ENCODE peak calls at places on chromosomes 12 and 14, in eight cellular contexts. One of them, this sample, is unnamed. For H3K9me3 and H3K27me3, the result is how much of the 10 kb centered on the place peaks cover.

GRCh38 chr14:104223810-104224515 is 85.6 kb downstream of the KIF26A start:
- DNase-seq in hepatocyte: peak
- DNase-seq in lung: no peak
- DNase-seq in K562: no peak
- DNase-seq in psoas muscle: no peak
- DNase-seq in colonic mucosa: no peak
- DNase-seq in stomach: no peak
- DNase-seq in tibial nerve: no peak
- DNase-seq in this sample: no peak

GRCh38 chr14:73728106-73729014 is 14.2 kb upstream of the PNMA1 start:
- DNase-seq in hepatocyte: peak
- DNase-seq in lung: peak
- DNase-seq in K562: peak
- DNase-seq in psoas muscle: peak
- DNase-seq in colonic mucosa: peak
- DNase-seq in stomach: peak
- DNase-seq in tibial nerve: peak
- DNase-seq in this sample: peak

GRCh38 chr12:2112401-2112800 is 59.6 kb downstream of the CACNA1C start:
- DNase-seq in hepatocyte: no peak
- DNase-seq in lung: no peak
- DNase-seq in K562: no peak
- DNase-seq in psoas muscle: no peak
- DNase-seq in colonic mucosa: peak
- DNase-seq in stomach: no peak
- DNase-seq in tibial nerve: no peak
- DNase-seq in this sample: no peak

GRCh38 chr14:50835280-50835679 is 4.3 kb upstream of the NIN start:
- DNase-seq in hepatocyte: no peak
- DNase-seq in lung: no peak
- DNase-seq in K562: no peak
- DNase-seq in psoas muscle: no peak
- DNase-seq in colonic mucosa: no peak
- DNase-seq in stomach: no peak
- DNase-seq in tibial nerve: no peak
- DNase-seq in this sample: no peak

GRCh38 chr14:23403139-23403438 is 5.0 kb downstream of the MYH6 start:
- DNase-seq in hepatocyte: no peak
- DNase-seq in lung: no peak
- DNase-seq in K562: no peak
- DNase-seq in psoas muscle: no peak
- DNase-seq in colonic mucosa: no peak
- DNase-seq in stomach: no peak
- DNase-seq in tibial nerve: no peak
- DNase-seq in this sample: no peak

GRCh38 chr14:72904840-72905561 is 11.1 kb upstream of the DPF3 start:
- DNase-seq in hepatocyte: peak
- DNase-seq in lung: peak
- DNase-seq in K562: peak
- DNase-seq in psoas muscle: peak
- DNase-seq in colonic mucosa: peak
- DNase-seq in stomach: peak
- DNase-seq in tibial nerve: peak
- DNase-seq in this sample: peak

GRCh38 chr14:97095269-97095668 is 298.1 kb downstream of the VRK1 start:
- DNase-seq in hepatocyte: no peak
- DNase-seq in lung: no peak
- DNase-seq in K562: no peak
- DNase-seq in psoas muscle: no peak
- DNase-seq in colonic mucosa: no peak
- DNase-seq in stomach: no peak
- DNase-seq in tibial nerve: no peak
- DNase-seq in this sample: no peak

GRCh38 chr12:26628234-26628633 is 204.8 kb downstream of the ITPR2 start:
- DNase-seq in hepatocyte: no peak
- DNase-seq in lung: no peak
- DNase-seq in K562: no peak
- DNase-seq in psoas muscle: no peak
- DNase-seq in colonic mucosa: no peak
- DNase-seq in stomach: no peak
- DNase-seq in tibial nerve: no peak
- DNase-seq in this sample: no peak

GRCh38 chr14:36570065-36570464 is 12.3 kb downstream of the NKX2-8 start:
- DNase-seq in hepatocyte: no peak
- DNase-seq in lung: no peak
- DNase-seq in K562: no peak
- DNase-seq in psoas muscle: no peak
- DNase-seq in colonic mucosa: no peak
- DNase-seq in stomach: no peak
- DNase-seq in tibial nerve: no peak
- DNase-seq in this sample: no peak

GRCh38 chr12:104632724-104633181 is 176.0 kb downstream of the CHST11 start:
- DNase-seq in hepatocyte: no peak
- DNase-seq in lung: no peak
- DNase-seq in K562: no peak
- DNase-seq in psoas muscle: no peak
- DNase-seq in colonic mucosa: no peak
- DNase-seq in stomach: no peak
- DNase-seq in tibial nerve: no peak
- DNase-seq in this sample: no peak

GRCh38 chr12:19234171-19234704 is 104.7 kb downstream of the PLEKHA5 start:
- DNase-seq in hepatocyte: no peak
- DNase-seq in lung: no peak
- DNase-seq in K562: no peak
- DNase-seq in psoas muscle: no peak
- DNase-seq in colonic mucosa: no peak
- DNase-seq in stomach: no peak
- DNase-seq in tibial nerve: no peak
- DNase-seq in this sample: no peak

GRCh38 chr12:112386726-112387125 is 4.5 kb upstream of the HECTD4 start:
- DNase-seq in hepatocyte: peak
- DNase-seq in lung: no peak
- DNase-seq in K562: peak
- DNase-seq in psoas muscle: no peak
- DNase-seq in colonic mucosa: no peak
- DNase-seq in stomach: no peak
- DNase-seq in tibial nerve: no peak
- DNase-seq in this sample: no peak

GRCh38 chr14:33811731-33812130 is 139.1 kb downstream of the EGLN3 start:
- DNase-seq in hepatocyte: no peak
- DNase-seq in lung: no peak
- DNase-seq in K562: peak
- DNase-seq in psoas muscle: no peak
- DNase-seq in colonic mucosa: no peak
- DNase-seq in stomach: no peak
- DNase-seq in tibial nerve: no peak
- DNase-seq in this sample: no peak

GRCh38 chr12:101230547-101230946 is 20.5 kb upstream of the SLC5A8 start:
- DNase-seq in hepatocyte: no peak
- DNase-seq in lung: no peak
- DNase-seq in K562: no peak
- DNase-seq in psoas muscle: no peak
- DNase-seq in colonic mucosa: no peak
- DNase-seq in stomach: no peak
- DNase-seq in tibial nerve: no peak
- DNase-seq in this sample: no peak

GRCh38 chr12:79251356-79251755 is 386.8 kb downstream of the SYT1 start:
- DNase-seq in hepatocyte: no peak
- DNase-seq in lung: no peak
- DNase-seq in K562: no peak
- DNase-seq in psoas muscle: no peak
- DNase-seq in colonic mucosa: no peak
- DNase-seq in stomach: no peak
- DNase-seq in tibial nerve: no peak
- DNase-seq in this sample: no peak

GRCh38 chr12:49750027-49750977 is 8.9 kb downstream of the TMBIM6 start:
- DNase-seq in hepatocyte: peak
- DNase-seq in lung: no peak
- DNase-seq in K562: no peak
- DNase-seq in psoas muscle: no peak
- DNase-seq in colonic mucosa: no peak
- DNase-seq in stomach: no peak
- DNase-seq in tibial nerve: no peak
- DNase-seq in this sample: no peak

GRCh38 chr12:51531284-51531981 is 59.6 kb upstream of the SCN8A start:
- DNase-seq in hepatocyte: no peak
- DNase-seq in lung: no peak
- DNase-seq in K562: no peak
- DNase-seq in psoas muscle: no peak
- DNase-seq in colonic mucosa: no peak
- DNase-seq in stomach: no peak
- DNase-seq in tibial nerve: no peak
- DNase-seq in this sample: no peak

GRCh38 chr12:69024413-69024812 is 91.4 kb upstream of the CPM start:
- DNase-seq in hepatocyte: peak
- DNase-seq in lung: peak
- DNase-seq in K562: no peak
- DNase-seq in psoas muscle: no peak
- DNase-seq in colonic mucosa: peak
- DNase-seq in stomach: peak
- DNase-seq in tibial nerve: no peak
- DNase-seq in this sample: no peak

GRCh38 chr12:118311666-118312065 is 61.0 kb downstream of the TAOK3 start:
- DNase-seq in hepatocyte: no peak
- DNase-seq in lung: no peak
- DNase-seq in K562: no peak
- DNase-seq in psoas muscle: no peak
- DNase-seq in colonic mucosa: no peak
- DNase-seq in stomach: no peak
- DNase-seq in tibial nerve: no peak
- DNase-seq in this sample: no peak

GRCh38 chr14:85532981-85533820 is 3.3 kb downstream of the FLRT2 start:
- DNase-seq in hepatocyte: peak
- DNase-seq in lung: no peak
- DNase-seq in K562: no peak
- DNase-seq in psoas muscle: peak
- DNase-seq in colonic mucosa: peak
- DNase-seq in stomach: peak
- DNase-seq in tibial nerve: peak
- DNase-seq in this sample: no peak

GRCh38 chr12:49482095-49483051 is 56.5 kb upstream of the KCNH3 start:
- DNase-seq in hepatocyte: no peak
- DNase-seq in lung: no peak
- DNase-seq in K562: no peak
- DNase-seq in psoas muscle: no peak
- DNase-seq in colonic mucosa: no peak
- DNase-seq in stomach: no peak
- DNase-seq in tibial nerve: no peak
- DNase-seq in this sample: no peak

GRCh38 chr14:68448379-68448778 is 344.5 kb downstream of the ZFP36L1 start:
- DNase-seq in hepatocyte: no peak
- DNase-seq in lung: no peak
- DNase-seq in K562: no peak
- DNase-seq in psoas muscle: no peak
- DNase-seq in colonic mucosa: no peak
- DNase-seq in stomach: no peak
- DNase-seq in tibial nerve: no peak
- DNase-seq in this sample: no peak
- H3K27ac ChIP-seq in hepatocyte: peak
- H3K27ac ChIP-seq in lung: no peak
- H3K27ac ChIP-seq in K562: no peak
- H3K27ac ChIP-seq in psoas muscle: no peak
- H3K27ac ChIP-seq in colonic mucosa: no peak
- H3K27ac ChIP-seq in stomach: no peak
- H3K27ac ChIP-seq in tibial nerve: no peak
- H3K27ac ChIP-seq in this sample: no peak

GRCh38 chr12:23662966-23663365 is 286.5 kb downstream of the SOX5 start:
- DNase-seq in hepatocyte: no peak
- DNase-seq in lung: no peak
- DNase-seq in K562: no peak
- DNase-seq in psoas muscle: no peak
- DNase-seq in colonic mucosa: no peak
- DNase-seq in stomach: no peak
- DNase-seq in tibial nerve: no peak
- DNase-seq in this sample: no peak
- H3K9me3 ChIP-seq in hepatocyte: under half
- H3K9me3 ChIP-seq in lung: under half
- H3K9me3 ChIP-seq in K562: under half
- H3K9me3 ChIP-seq in psoas muscle: under half
- H3K9me3 ChIP-seq in colonic mucosa: under half
- H3K9me3 ChIP-seq in stomach: under half
- H3K9me3 ChIP-seq in tibial nerve: under half
- H3K9me3 ChIP-seq in this sample: under half

DNA sequence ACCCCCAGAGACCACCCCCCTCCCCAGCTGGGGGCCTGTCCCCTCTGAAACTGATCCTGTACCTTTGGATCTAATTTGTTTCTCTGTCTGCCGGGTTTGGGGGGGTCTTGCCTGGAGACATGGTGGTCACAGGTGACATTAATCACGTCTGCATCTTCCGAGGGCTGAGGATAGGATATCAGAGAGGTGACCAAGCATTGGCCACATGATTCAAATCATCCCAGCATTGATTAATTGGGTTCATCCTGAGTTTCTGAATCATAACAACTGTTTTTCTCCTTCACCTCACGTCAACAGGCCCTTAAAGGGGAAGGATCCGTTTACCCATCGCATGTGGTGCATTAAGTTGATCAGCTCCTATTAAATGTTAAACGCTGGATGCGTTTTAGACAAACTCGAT is 63.2 kb upstream of the TBX3 start:
- DNase-seq in hepatocyte: no peak
- DNase-seq in lung: no peak
- DNase-seq in K562: no peak
- DNase-seq in psoas muscle: no peak
- DNase-seq in colonic mucosa: no peak
- DNase-seq in stomach: no peak
- DNase-seq in tibial nerve: no peak
- DNase-seq in this sample: no peak
- H3K27me3 ChIP-seq in hepatocyte: under half
- H3K27me3 ChIP-seq in lung: under half
- H3K27me3 ChIP-seq in K562: under half
- H3K27me3 ChIP-seq in psoas muscle: under half
- H3K27me3 ChIP-seq in colonic mucosa: under half
- H3K27me3 ChIP-seq in stomach: under half
- H3K27me3 ChIP-seq in tibial nerve: under half
- H3K27me3 ChIP-seq in this sample: under half

GRCh38 chr14:68523994-68524725 is 268.7 kb downstream of the ZFP36L1 start:
- DNase-seq in hepatocyte: no peak
- DNase-seq in lung: no peak
- DNase-seq in K562: no peak
- DNase-seq in psoas muscle: no peak
- DNase-seq in colonic mucosa: no peak
- DNase-seq in stomach: no peak
- DNase-seq in tibial nerve: no peak
- DNase-seq in this sample: no peak

GRCh38 chr14:68521557-68521901 is 271.3 kb downstream of the ZFP36L1 start:
- DNase-seq in hepatocyte: no peak
- DNase-seq in lung: no peak
- DNase-seq in K562: no peak
- DNase-seq in psoas muscle: no peak
- DNase-seq in colonic mucosa: no peak
- DNase-seq in stomach: no peak
- DNase-seq in tibial nerve: no peak
- DNase-seq in this sample: no peak

GRCh38 chr14:68521952-68522509 is 270.8 kb downstream of the ZFP36L1 start:
- DNase-seq in hepatocyte: no peak
- DNase-seq in lung: no peak
- DNase-seq in K562: no peak
- DNase-seq in psoas muscle: no peak
- DNase-seq in colonic mucosa: no peak
- DNase-seq in stomach: no peak
- DNase-seq in tibial nerve: no peak
- DNase-seq in this sample: no peak

GRCh38 chr14:68523326-68523610 is 269.6 kb downstream of the ZFP36L1 start:
- DNase-seq in hepatocyte: no peak
- DNase-seq in lung: no peak
- DNase-seq in K562: no peak
- DNase-seq in psoas muscle: no peak
- DNase-seq in colonic mucosa: no peak
- DNase-seq in stomach: no peak
- DNase-seq in tibial nerve: no peak
- DNase-seq in this sample: no peak

GRCh38 chr14:68522510-68523325 is 270.1 kb downstream of the ZFP36L1 start:
- DNase-seq in hepatocyte: no peak
- DNase-seq in lung: no peak
- DNase-seq in K562: no peak
- DNase-seq in psoas muscle: no peak
- DNase-seq in colonic mucosa: no peak
- DNase-seq in stomach: no peak
- DNase-seq in tibial nerve: no peak
- DNase-seq in this sample: no peak
- H3K27ac ChIP-seq in hepatocyte: peak
- H3K27ac ChIP-seq in lung: peak
- H3K27ac ChIP-seq in K562: no peak
- H3K27ac ChIP-seq in psoas muscle: peak
- H3K27ac ChIP-seq in colonic mucosa: no peak
- H3K27ac ChIP-seq in stomach: peak
- H3K27ac ChIP-seq in tibial nerve: peak
- H3K27ac ChIP-seq in this sample: no peak